ENCODE peak calls at places on chromosomes 11 and 22, in eight cellular contexts. B, I, E, P, U, A, Y and C are unnamed samples.

GRCh38 chr11:72224587-72225410 is at the start of gene INPPL1:
- DNase-seq in A (peak; percentile 68), U (peak; percentile 24), E (peak; percentile 28), B (peak; percentile 35), I (peak; percentile 80), P (peak; percentile 78), Y (peak; percentile 19), C (no peak)

GRCh38 chr11:36354221-36355003 is 58.3 kb downstream of the PRR5L start:
- DNase-seq in A (no peak), U (no peak), Y (no peak), B (no peak), P (no peak), I (peak; percentile 84), E (peak; percentile 94), C (no peak)

GRCh38 chr11:115391162-115391561 is 113.1 kb downstream of the CADM1 start:
- DNase-seq in A (no peak), I (no peak), P (no peak), U (no peak), B (no peak), Y (no peak), E (no peak), C (no peak)

GRCh38 chr11:10456519-10456918 is 1.5 kb downstream of the AMPD3 start:
- DNase-seq in E (no peak), P (no peak), U (no peak), B (no peak), Y (no peak), I (no peak), A (no peak), C (no peak)

GRCh38 chr22:26549902-26550497 is 37.7 kb upstream of the TFIP11 start:
- DNase-seq in B (no peak), U (no peak), P (no peak), Y (no peak), A (no peak), I (no peak), E (peak; percentile 50), C (no peak)

GRCh38 chr11:3849297-3849874 is 6.1 kb upstream of the STIM1 start:
- DNase-seq in I (peak; percentile 86), A (no peak), Y (peak; percentile 45), B (peak; percentile 61), E (no peak), U (peak; percentile 40), P (no peak), C (no peak)

GRCh38 chr11:33065445-33066178 is 26.2 kb downstream of the TCP11L1 start:
- DNase-seq in B (peak; percentile 70), E (peak; percentile 50), I (peak; percentile 75), Y (peak; percentile 62), U (peak; percentile 52), A (peak; percentile 70), P (peak; percentile 76), C (peak; percentile 47)

GRCh38 chr11:15942126-15942525 is 414.2 kb downstream of the SOX6 start:
- DNase-seq in Y (no peak), E (no peak), P (no peak), B (no peak), A (no peak), U (no peak), I (no peak), C (no peak)

GRCh38 chr22:21098099-21098671 is 52.4 kb downstream of the LRRC74B start:
- DNase-seq in P (no peak), E (no peak), U (no peak), Y (no peak), I (no peak), A (no peak), B (no peak), C (no peak)

GRCh38 chr22:31350410-31350863 is 4.3 kb upstream of the PATZ1 start:
- DNase-seq in U (no peak), P (no peak), I (no peak), A (peak; percentile 64), B (no peak), E (no peak), Y (no peak), C (no peak)

GRCh38 chr11:36818410-36818809 is 220.4 kb upstream of the RAG2 start:
- DNase-seq in Y (no peak), A (no peak), I (no peak), P (no peak), E (no peak), B (no peak), U (no peak), C (no peak)

GRCh38 chr22:49447837-49448236 is 379.8 kb downstream of the BRD1 start:
- DNase-seq in A (no peak), I (no peak), Y (no peak), E (no peak), U (no peak), B (no peak), P (no peak), C (no peak)

GRCh38 chr22:49450521-49450920 is 377.2 kb downstream of the BRD1 start:
- DNase-seq in A (no peak), Y (no peak), B (no peak), U (no peak), I (no peak), E (no peak), P (no peak), C (no peak)

GRCh38 chr22:49449811-49450386 is 377.8 kb downstream of the BRD1 start:
- DNase-seq in B (no peak), E (no peak), I (no peak), U (no peak), A (no peak), Y (no peak), P (no peak), C (no peak)

GRCh38 chr22:49448546-49448945 is 379.1 kb downstream of the BRD1 start:
- DNase-seq in I (no peak), P (no peak), B (no peak), E (no peak), A (no peak), U (no peak), Y (no peak), C (no peak)

GRCh38 chr22:49449377-49449776 is 378.3 kb downstream of the BRD1 start:
- DNase-seq in U (no peak), B (no peak), P (no peak), E (no peak), Y (no peak), I (no peak), A (no peak), C (no peak)
- H3K9me3 ChIP-seq in U (no peaks in the 10 kb centered on the region), B (no peaks in the 10 kb centered on the region), P (no peaks in the 10 kb centered on the region), E (no peaks in the 10 kb centered on the region), Y (no peaks in the 10 kb centered on the region), I (no peaks in the 10 kb centered on the region), A (no peaks in the 10 kb centered on the region), C (no peaks in the 10 kb centered on the region)

GRCh38 chr11:69134957-69135356 is 20.8 kb upstream of the SMIM38 start:
- DNase-seq in E (no peak), U (no peak), Y (no peak), B (no peak), P (no peak), A (no peak), I (no peak), C (no peak)
- H3K9me3 ChIP-seq in E (no peaks in the 10 kb centered on the region), U (no peaks in the 10 kb centered on the region), Y (no peaks in the 10 kb centered on the region), B (no peaks in the 10 kb centered on the region), P (peaks cover 4% of the 10 kb centered on the region), A (no peaks in the 10 kb centered on the region), I (peaks cover 18% of the 10 kb centered on the region), C (no peaks in the 10 kb centered on the region)

GRCh38 chr22:48391820-48392219 is 1435.9 kb downstream of the BRD1 start:
- DNase-seq in E (no peak), B (no peak), P (no peak), A (no peak), U (no peak), I (no peak), Y (no peak), C (no peak)
- H3K9me3 ChIP-seq in E (no peaks in the 10 kb centered on the region), B (no peaks in the 10 kb centered on the region), P (peaks cover 5% of the 10 kb centered on the region), A (no peaks in the 10 kb centered on the region), U (no peaks in the 10 kb centered on the region), I (no peaks in the 10 kb centered on the region), Y (no peaks in the 10 kb centered on the region), C (no peaks in the 10 kb centered on the region)

GRCh38 chr22:47914481-47915097 is 1152.1 kb downstream of the TBC1D22A start:
- DNase-seq in A (no peak), Y (no peak), P (no peak), B (no peak), E (no peak), U (no peak), I (no peak), C (no peak)
- H3K9me3 ChIP-seq in A (no peaks in the 10 kb centered on the region), Y (no peaks in the 10 kb centered on the region), P (peaks cover 12% of the 10 kb centered on the region), B (no peaks in the 10 kb centered on the region), E (no peaks in the 10 kb centered on the region), U (no peaks in the 10 kb centered on the region), I (peaks cover 15% of the 10 kb centered on the region), C (peaks cover 3% of the 10 kb centered on the region)

GRCh38 chr11:133306019-133306418 is 226.3 kb downstream of the OPCML start:
- DNase-seq in E (no peak), A (no peak), P (no peak), Y (no peak), U (no peak), B (no peak), I (no peak), C (no peak)

GRCh38 chr11:133302056-133302455 is 230.2 kb downstream of the OPCML start:
- DNase-seq in U (no peak), A (no peak), E (no peak), Y (no peak), I (no peak), B (no peak), P (no peak), C (no peak)

GRCh38 chr11:133300666-133301065 is 231.6 kb downstream of the OPCML start:
- DNase-seq in P (no peak), Y (no peak), I (no peak), A (no peak), E (no peak), U (no peak), B (no peak), C (no peak)

GRCh38 chr11:133303262-133303661 is 229.0 kb downstream of the OPCML start:
- DNase-seq in B (no peak), E (no peak), A (no peak), I (no peak), U (no peak), P (no peak), Y (no peak), C (no peak)
- H3K9me3 ChIP-seq in B (no peaks in the 10 kb centered on the region), E (no peaks in the 10 kb centered on the region), A (no peaks in the 10 kb centered on the region), I (peaks cover 3% of the 10 kb centered on the region), U (no peaks in the 10 kb centered on the region), P (no peaks in the 10 kb centered on the region), Y (no peaks in the 10 kb centered on the region), C (no peaks in the 10 kb centered on the region)